ENCODE peak calls at places on chromosomes 13 and 19, in five cellular contexts. G is CD8-positive, alpha-beta memory T cell; Y is colonic mucosa; N is fibroblast of lung; T is esophagus squamous epithelium. S is an unnamed sample. For H3K27me3, the result is how much of the 10 kb centered on the place peaks cover.

GRCh38 chr19:14214580-14214979 is 8.6 kb upstream of the ADGRL1 start:
- DNase-seq in G (no peak), Y (no peak), N (no peak), T (no peak), S (no peak)

GRCh38 chr13:60755380-60756163 is 358.6 kb downstream of the TDRD3 start:
- DNase-seq in G (no peak), Y (no peak), N (no peak), T (no peak), S (no peak)

GRCh38 chr13:27607125-27607524 is 13.2 kb downstream of the LNX2 start:
- DNase-seq in G (no peak), Y (peak), N (peak), T (no peak), S (no peak)

GRCh38 chr13:28597641-28598040 is 61.3 kb upstream of the POMP start:
- DNase-seq in G (no peak), Y (no peak), N (peak), T (no peak), S (no peak)

GRCh38 chr19:55275851-55276719 is 3.8 kb downstream of the HSPBP1 start:
- DNase-seq in G (peak), Y (no peak), N (no peak), T (no peak), S (no peak)

GRCh38 chr13:36752673-36753072 is 66.3 kb upstream of the RFXAP start:
- DNase-seq in G (no peak), Y (no peak), N (peak), T (no peak), S (no peak)

GRCh38 chr19:15213715-15214381 is 13.1 kb upstream of the NOTCH3 start:
- DNase-seq in G (no peak), Y (no peak), N (peak), T (no peak), S (no peak)

GRCh38 chr19:48283908-48284307 is 14.0 kb downstream of the ZNF114 start:
- DNase-seq in G (no peak), Y (no peak), N (peak), T (no peak), S (no peak)

GRCh38 chr19:39145180-39145953 is 19.8 kb downstream of the PAK4 start:
- DNase-seq in G (no peak), Y (peak), N (no peak), T (no peak), S (no peak)

GRCh38 chr19:48471836-48472235 is 2.7 kb downstream of the CYTH2 start:
- DNase-seq in G (no peak), Y (no peak), N (no peak), T (no peak), S (no peak)

GRCh38 chr19:34556500-34556899 is 74.9 kb downstream of the WTIP start:
- DNase-seq in G (no peak), Y (no peak), N (no peak), T (no peak), S (no peak)

GRCh38 chr13:107367258-107367657 is 799.3 kb upstream of the ARGLU1 start:
- DNase-seq in G (no peak), Y (no peak), N (no peak), T (no peak), S (no peak)

GRCh38 chr13:101473458-101473857 is 21.0 kb downstream of the ITGBL1 start:
- DNase-seq in G (no peak), Y (no peak), N (peak), T (no peak), S (no peak)

GRCh38 chr13:42360046-42360445 is 88.1 kb downstream of the AKAP11 start:
- DNase-seq in G (no peak), Y (no peak), N (no peak), T (no peak), S (no peak)

GRCh38 chr13:101639711-101640110 is 187.2 kb downstream of the ITGBL1 start:
- DNase-seq in G (no peak), Y (no peak), N (no peak), T (no peak), S (no peak)

GRCh38 chr19:48686103-48686502 is 9.7 kb upstream of the FUT2 start:
- DNase-seq in G (no peak), Y (no peak), N (no peak), T (no peak), S (no peak)

GRCh38 chr13:36815069-36815468 is 4.0 kb upstream of the RFXAP start:
- DNase-seq in G (no peak), Y (no peak), N (peak), T (no peak), S (no peak)

GRCh38 chr19:43504426-43505185 is at the start of gene PHLDB3:
- DNase-seq in G (no peak), Y (peak), N (no peak), T (no peak), S (peak)

GRCh38 chr19:43759515-43759914 is 4.8 kb upstream of the SMG9 start:
- DNase-seq in G (no peak), Y (no peak), N (peak), T (no peak), S (no peak)

GRCh38 chr19:932647-933552 is 7.1 kb downstream of the ARID3A start:
- DNase-seq in G (peak), Y (peak), N (peak), T (no peak), S (peak)

GRCh38 chr19:4181053-4181508 is 1.3 kb downstream of the SIRT6 start:
- DNase-seq in G (no peak), Y (peak), N (no peak), T (no peak), S (no peak)

GRCh38 chr19:13090511-13091231 is 12.0 kb downstream of the LYL1 start:
- DNase-seq in G (no peak), Y (no peak), N (no peak), T (no peak), S (no peak)

GRCh38 chr13:73844986-73845385 is 289.2 kb downstream of the KLF12 start:
- DNase-seq in G (no peak), Y (no peak), N (peak), T (no peak), S (no peak)

GRCh38 chr19:55611983-55612645 is 6.7 kb downstream of the ZNF865 start:
- DNase-seq in G (no peak), Y (no peak), N (no peak), T (no peak), S (no peak)

GRCh38 chr13:113387396-113387795 is 23.5 kb upstream of the GRTP1 start:
- DNase-seq in G (no peak), Y (no peak), N (no peak), T (no peak), S (no peak)

GRCh38 chr13:39023316-39023715 is 14.6 kb downstream of the PROSER1 start:
- DNase-seq in G (no peak), Y (no peak), N (peak), T (no peak), S (no peak)

GRCh38 chr13:35840991-35841604 is 290.1 kb downstream of the DCLK1 start:
- DNase-seq in G (no peak), Y (no peak), N (no peak), T (no peak), S (no peak)

GRCh38 chr13:74751739-74752138 is 617.5 kb upstream of the KLF12 start:
- DNase-seq in G (no peak), Y (no peak), N (no peak), T (no peak), S (no peak)

GRCh38 chr19:49058592-49058991 is 1.0 kb upstream of the CGB7 start:
- DNase-seq in G (no peak), Y (peak), N (no peak), T (no peak), S (no peak)

GRCh38 chr13:27006519-27007161 is 165.0 kb downstream of the USP12 start:
- DNase-seq in G (no peak), Y (peak), N (peak), T (no peak), S (peak)

GRCh38 chr19:8248348-8249328 is 39.5 kb downstream of the CERS4 start:
- DNase-seq in G (no peak), Y (no peak), N (no peak), T (no peak), S (no peak)

GRCh38 chr19:51493776-51494175 is 7.8 kb downstream of the SIGLEC12 start:
- DNase-seq in G (no peak), Y (no peak), N (no peak), T (no peak), S (no peak)

GRCh38 chr19:51489113-51489512 is 10.8 kb downstream of the CEACAM18 start:
- DNase-seq in G (no peak), Y (no peak), N (no peak), T (no peak), S (no peak)

GRCh38 chr19:51488491-51488890 is 10.2 kb downstream of the CEACAM18 start:
- DNase-seq in G (no peak), Y (no peak), N (no peak), T (no peak), S (no peak)

GRCh38 chr19:51490676-51491075 is 10.9 kb downstream of the SIGLEC12 start:
- DNase-seq in G (no peak), Y (no peak), N (no peak), T (no peak), S (no peak)

DNA sequence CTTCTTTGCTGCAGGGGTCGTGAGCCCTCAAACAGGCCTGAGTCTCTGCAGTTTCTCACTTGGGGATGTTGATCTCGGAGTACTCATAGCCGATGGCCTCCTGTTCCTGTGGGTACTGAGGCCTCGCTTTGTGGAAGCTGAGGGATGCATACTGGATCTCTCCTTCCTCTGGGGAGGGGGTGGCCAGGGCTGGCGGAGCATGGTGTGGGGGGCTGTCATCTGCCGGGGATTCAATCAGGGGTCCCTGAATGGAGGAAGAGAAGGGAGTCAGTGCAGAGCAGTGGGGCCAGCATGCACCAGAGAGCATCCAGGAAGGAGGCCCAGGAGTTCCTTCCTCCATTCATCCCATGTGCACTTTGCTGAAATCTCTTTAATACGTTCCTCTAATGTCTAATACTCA is 10.0 kb downstream of the SIGLEC12 start:
- DNase-seq in G (no peak), Y (no peak), N (no peak), T (no peak), S (no peak)
- H3K27me3 ChIP-seq in G (under half), Y (under half), N (under half), T (under half), S (under half)

DNA sequence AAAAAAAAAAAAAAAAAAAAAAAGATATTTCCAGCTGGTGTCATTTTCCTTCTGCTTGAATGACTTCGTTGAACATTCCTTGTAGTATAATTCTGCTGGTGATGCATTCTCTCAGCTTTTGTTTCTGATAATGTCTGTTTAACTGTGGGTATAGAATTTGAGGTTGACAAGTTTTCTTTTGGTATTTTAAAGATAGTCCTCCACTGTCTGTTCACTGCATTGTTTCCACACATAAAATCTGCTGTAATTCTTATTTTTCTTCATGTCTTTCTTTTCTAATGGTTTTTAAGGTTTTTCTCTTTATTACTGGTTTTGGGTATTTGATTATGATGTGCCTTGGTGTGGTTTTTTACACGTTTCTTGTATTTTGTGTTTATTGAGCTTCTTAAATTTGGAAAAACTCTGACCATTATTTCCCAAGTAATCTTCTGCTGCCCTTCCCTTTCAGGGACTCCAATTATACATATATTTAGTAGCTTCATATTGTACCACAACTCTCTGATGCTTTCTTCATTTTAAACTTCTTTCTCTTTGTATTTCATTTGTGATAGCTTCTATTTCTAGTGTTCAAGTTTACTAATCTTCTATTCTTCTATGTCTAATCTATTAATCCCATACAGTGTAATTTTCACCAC is 6.3 kb downstream of the EEF1AKMT1 start:
- DNase-seq in G (no peak), Y (no peak), N (no peak), T (no peak), S (no peak)
- H3K27ac ChIP-seq in G (no peak), Y (no peak), N (no peak), T (no peak), S (no peak)

DNA sequence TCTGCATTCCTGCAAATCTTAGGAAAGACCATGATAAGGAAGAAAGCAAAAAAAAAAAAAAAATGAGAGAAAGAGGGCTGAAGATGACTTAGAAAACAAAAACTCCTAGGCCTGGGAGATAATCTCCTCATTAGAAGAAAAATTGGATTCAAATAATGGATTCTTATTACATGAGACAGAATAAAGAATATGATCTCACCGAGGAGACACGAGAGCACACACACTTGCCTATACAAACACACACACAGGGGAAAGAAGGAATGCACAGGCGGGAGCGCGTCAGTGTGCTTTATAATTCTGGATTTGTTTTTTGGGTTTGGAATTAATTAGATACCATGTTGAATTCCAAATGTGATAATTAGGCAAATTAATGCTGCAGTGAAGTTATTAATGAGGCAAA is 36.0 kb upstream of the PCDH8 start:
- DNase-seq in G (no peak), Y (no peak), N (no peak), T (no peak), S (no peak)
- H3K27me3 ChIP-seq in G (under half), Y (under half), N (under half), T (under half), S (under half)

GRCh38 chr19:5269926-5270325 is 70.7 kb downstream of the PTPRS start:
- DNase-seq in G (no peak), Y (no peak), N (no peak), T (no peak), S (no peak)
- H3K27ac ChIP-seq in G (no peak), Y (no peak), N (no peak), T (no peak), S (no peak)

GRCh38 chr13:21676611-21677021 is 5.7 kb downstream of the FGF9 start:
- DNase-seq in G (no peak), Y (peak), N (no peak), T (no peak), S (no peak)
- H3K27me3 ChIP-seq in G (under half), Y (under half), N (under half), T (under half), S (under half)

GRCh38 chr19:28914173-28914572 is 298.8 kb downstream of the UQCRFS1 start:
- DNase-seq in G (no peak), Y (no peak), N (no peak), T (no peak), S (no peak)

GRCh38 chr19:28920269-28921066 is 292.5 kb downstream of the UQCRFS1 start:
- DNase-seq in G (no peak), Y (no peak), N (no peak), T (no peak), S (no peak)

GRCh38 chr19:28913626-28914025 is 299.3 kb downstream of the UQCRFS1 start:
- DNase-seq in G (no peak), Y (no peak), N (no peak), T (no peak), S (no peak)

GRCh38 chr19:28917661-28918060 is 295.3 kb downstream of the UQCRFS1 start:
- DNase-seq in G (no peak), Y (no peak), N (no peak), T (no peak), S (no peak)

DNA sequence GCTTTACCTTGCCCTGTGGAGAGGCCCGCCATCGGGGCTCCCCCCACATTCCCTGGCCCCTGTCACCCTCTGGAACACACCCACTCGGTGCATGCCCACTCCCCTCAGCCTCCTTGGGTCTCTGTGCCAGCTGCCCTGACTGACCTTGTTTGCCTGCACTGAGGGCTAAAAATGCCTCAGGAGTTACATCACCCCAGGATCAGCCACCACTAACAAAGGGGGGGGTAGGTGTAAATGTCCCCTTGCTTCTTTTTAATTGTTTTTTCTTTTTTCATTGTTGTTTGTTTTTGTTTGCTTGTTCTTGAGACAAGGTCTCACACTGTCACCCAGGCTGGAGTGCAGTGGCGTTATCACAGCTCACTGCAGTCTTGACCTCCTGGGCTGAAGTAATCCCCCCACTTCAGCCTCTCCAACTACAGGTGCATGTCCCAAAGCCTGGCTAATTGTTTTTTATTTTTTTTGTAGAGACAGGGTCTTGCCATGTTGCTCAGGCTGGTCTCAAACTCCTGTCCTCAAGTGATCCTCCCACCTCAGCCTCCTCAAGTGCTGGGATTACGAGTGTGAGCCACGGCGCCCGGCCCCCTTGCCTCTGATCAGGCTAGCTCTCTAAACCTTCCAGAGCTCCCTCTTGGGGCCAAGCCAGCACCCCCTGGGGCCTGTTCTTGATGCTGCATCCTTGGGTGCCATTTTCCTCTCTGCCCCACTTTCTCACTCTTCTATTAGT is 297.1 kb downstream of the UQCRFS1 start:
- DNase-seq in G (no peak), Y (no peak), N (no peak), T (no peak), S (no peak)
- H3K27ac ChIP-seq in G (no peak), Y (no peak), N (no peak), T (no peak), S (no peak)

GRCh38 chr19:50659318-50660082 is 10.3 kb downstream of the C19orf81 start:
- DNase-seq in G (no peak), Y (no peak), N (no peak), T (no peak), S (no peak)

GRCh38 chr19:50658438-50659317 is 9.4 kb downstream of the C19orf81 start:
- DNase-seq in G (peak), Y (peak), N (peak), T (no peak), S (peak)

GRCh38 chr19:50657222-50657669 is 8.0 kb downstream of the C19orf81 start:
- DNase-seq in G (no peak), Y (no peak), N (no peak), T (no peak), S (no peak)

GRCh38 chr19:50660083-50660366 is 10.8 kb downstream of the C19orf81 start:
- DNase-seq in G (no peak), Y (no peak), N (no peak), T (no peak), S (no peak)

DNA sequence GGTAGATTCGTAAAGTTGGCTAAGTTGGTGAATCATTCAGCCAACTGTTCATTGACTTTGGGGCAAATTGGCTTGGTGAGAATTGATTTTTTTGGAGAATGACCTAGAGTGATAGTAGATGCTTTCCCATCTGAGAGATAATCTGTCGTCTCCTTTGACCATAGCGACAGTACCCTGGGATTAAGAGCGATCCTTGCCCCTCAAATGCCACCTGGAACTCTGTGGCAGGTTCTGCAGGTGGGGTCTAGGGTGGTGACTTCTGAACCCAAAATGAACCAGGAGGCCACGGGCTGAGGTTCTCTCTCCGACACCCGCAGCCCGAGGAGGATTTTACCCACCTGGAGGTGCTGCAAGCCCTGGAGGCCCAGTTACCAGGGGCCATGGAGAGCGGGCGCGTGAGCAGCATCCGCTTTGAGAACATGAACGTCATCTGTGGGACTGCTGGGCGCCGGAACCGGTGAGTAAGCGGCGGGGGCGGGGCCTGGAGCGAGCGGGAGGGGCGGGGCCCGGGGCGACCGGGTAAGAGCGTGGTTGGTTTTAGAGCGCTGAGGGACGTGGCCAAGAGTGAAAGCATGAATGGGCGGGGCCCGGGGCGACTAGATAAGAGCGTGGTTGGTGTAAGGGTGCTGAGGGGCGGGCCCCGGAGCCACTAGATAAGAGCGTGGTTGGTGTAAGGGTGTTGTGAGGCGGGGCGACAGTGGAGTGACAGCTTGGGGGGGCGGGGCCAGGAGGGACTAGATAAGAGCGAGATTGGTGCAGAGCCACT is 8.6 kb downstream of the C19orf81 start:
- DNase-seq in G (peak), Y (peak), N (peak), T (peak), S (peak)
- H3K27me3 ChIP-seq in G (under half), Y (under half), N (under half), T (under half), S (half or more)

DNA sequence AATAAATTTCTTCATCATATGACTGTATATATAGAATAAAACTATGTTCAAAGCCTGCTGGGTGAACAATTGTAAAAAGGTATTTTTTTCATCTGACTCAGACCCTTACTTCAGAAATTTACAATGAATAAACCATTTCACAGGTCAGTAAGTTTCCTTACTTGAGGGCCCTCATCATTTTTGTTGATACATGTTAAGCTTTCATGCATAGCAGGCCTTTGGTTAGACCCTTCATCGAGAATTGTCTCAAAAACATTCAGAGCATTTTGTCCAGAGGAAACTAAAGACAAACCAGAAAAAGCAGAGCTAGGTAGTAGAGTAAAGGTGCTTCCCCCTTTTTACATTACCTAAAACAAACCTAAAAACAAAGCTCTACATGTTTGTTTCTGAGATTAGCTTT is 46.2 kb downstream of the FNDC3A start:
- DNase-seq in G (no peak), Y (no peak), N (no peak), T (no peak), S (no peak)
- H3K27ac ChIP-seq in G (no peak), Y (no peak), N (no peak), T (no peak), S (no peak)

S was measured in spleen.